ENCODE peak calls at places on chromosomes 6 and 20, in six cellular contexts. N is IMR-90, P is H1, Y is neuronal stem cell, J is mesendoderm, D is mesenchymal stem cell. W is an unnamed sample.

GRCh38 chr6:40822619-40823018 is 216.4 kb downstream of the UNC5CL start:
- DNase-seq in N (no peak), P (no peak), Y (no peak), J (no peak), D (peak; percentile 71), W (no peak)

GRCh38 chr20:10286356-10286755 is 67.7 kb downstream of the SNAP25 start:
- DNase-seq in N (no peak), P (no peak), Y (no peak), J (no peak), D (no peak), W (no peak)

GRCh38 chr20:62834967-62835730 is 18.3 kb downstream of the COL9A3 start:
- DNase-seq in N (no peak), P (no peak), Y (no peak), J (no peak), D (no peak), W (no peak)

GRCh38 chr20:57390604-57391438 is at the start of gene RBM38:
- DNase-seq in N (peak; percentile 49), P (peak; percentile 86), Y (peak; percentile 77), J (peak; percentile 87), D (peak; percentile 45), W (peak; percentile 60)

GRCh38 chr6:10951675-10952282 is 64.9 kb downstream of the SYCP2L start:
- DNase-seq in N (peak; percentile 94), P (no peak), Y (peak; percentile 26), J (peak; percentile 54), D (peak; percentile 93), W (peak; percentile 75)

GRCh38 chr20:2114990-2115681 is 13.5 kb downstream of the STK35 start:
- DNase-seq in N (peak; percentile 72), P (no peak), Y (no peak), J (no peak), D (peak; percentile 74), W (no peak)

GRCh38 chr6:31945507-31946369 is at the start of gene CFB:
- DNase-seq in N (peak; percentile 86), P (no peak), Y (no peak), J (peak; percentile 13), D (peak; percentile 66), W (peak; percentile 89)

GRCh38 chr6:16684195-16684689 is 77.0 kb downstream of the ATXN1 start:
- DNase-seq in N (no peak), P (no peak), Y (no peak), J (no peak), D (peak; percentile 54), W (peak; percentile 25)

GRCh38 chr6:1708141-1708540 is 98.4 kb downstream of the FOXC1 start:
- DNase-seq in N (no peak), P (no peak), Y (no peak), J (no peak), D (no peak), W (no peak)

GRCh38 chr6:42251911-42252637 is 34.4 kb upstream of the MRPS10 start:
- DNase-seq in N (no peak), P (no peak), Y (no peak), J (no peak), D (peak; percentile 33), W (no peak)

GRCh38 chr6:108222504-108222903 is 38.3 kb downstream of the SNX3 start:
- DNase-seq in N (peak; percentile 43), P (no peak), Y (no peak), J (peak; percentile 8), D (peak; percentile 19), W (no peak)

DNA sequence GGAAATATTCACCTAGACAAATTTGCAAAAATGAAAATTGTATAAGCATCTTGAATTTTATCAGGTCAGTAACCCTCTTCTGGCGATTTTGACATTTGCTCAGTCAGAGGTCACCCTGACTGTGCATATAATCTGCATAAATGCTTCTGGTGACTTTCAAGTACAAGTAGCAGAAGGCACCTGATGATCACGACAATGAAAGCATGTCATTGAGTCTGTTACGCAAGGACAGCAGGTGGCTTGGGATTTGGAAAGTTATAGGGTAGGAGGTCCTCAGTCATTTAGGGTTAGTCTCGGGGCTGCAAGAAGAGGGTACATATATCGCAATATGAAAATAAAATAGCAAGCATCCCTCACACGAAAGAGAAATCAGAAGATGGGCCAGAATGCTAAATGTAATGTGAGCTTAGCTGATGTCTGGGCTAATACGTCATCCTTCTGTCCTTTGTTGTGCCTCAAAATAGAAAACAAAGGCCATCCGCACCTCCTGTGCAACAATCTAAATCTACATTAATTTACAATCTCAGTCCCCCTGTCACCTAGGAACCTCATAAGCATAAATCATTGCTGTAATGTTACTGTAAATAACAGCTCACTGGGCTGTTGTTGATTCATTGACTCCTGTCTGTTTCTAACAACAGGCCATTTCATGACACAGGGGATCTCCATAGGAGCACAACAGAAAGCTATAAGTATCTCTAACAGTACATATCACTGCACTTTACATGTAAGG is 155.2 kb upstream of the RSPO3 start:
- DNase-seq in N (no peak), P (no peak), Y (no peak), J (peak; percentile 26), D (no peak), W (no peak)
- H2AK5ac ChIP-seq in N (no peak overlapping the region), P (no peak overlapping the region), Y (no peak overlapping the region), J (no peak overlapping the region), D (no peak overlapping the region), W (no peak overlapping the region)

GRCh38 chr20:25477156-25477882 is 69.8 kb downstream of the GINS1 start:
- DNase-seq in N (no peak), P (no peak), Y (no peak), J (no peak), D (no peak), W (no peak)
- H3K36me3 ChIP-seq in N (peaks cover 46% of the 10 kb centered on the region), P (peaks cover 11% of the 10 kb centered on the region), Y (peaks cover 93% of the 10 kb centered on the region), J (peaks cover 7% of the 10 kb centered on the region), D (peaks cover 48% of the 10 kb centered on the region), W (peaks cover 65% of the 10 kb centered on the region)

DNA sequence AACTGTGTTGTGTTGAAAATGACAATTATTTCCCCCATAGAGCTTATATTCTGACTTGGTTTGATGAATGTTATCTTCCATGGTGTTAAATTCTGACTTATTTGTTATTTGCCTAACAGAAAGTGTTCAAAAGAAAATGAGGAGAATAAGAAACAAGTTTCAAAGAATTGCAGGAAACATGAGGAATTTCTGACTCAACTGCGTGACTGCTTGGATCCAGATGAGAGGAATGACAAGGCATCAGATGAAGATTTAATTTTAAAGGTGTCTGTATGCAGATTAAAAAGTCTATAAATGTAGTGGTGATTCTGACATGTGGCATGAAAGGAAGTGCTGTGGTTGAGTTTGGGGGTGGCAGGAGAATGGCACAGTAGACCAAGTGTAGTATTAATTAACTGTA is 50.6 kb downstream of the CCDC170 start:
- DNase-seq in N (no peak), P (no peak), Y (no peak), J (no peak), D (no peak), W (peak; percentile 67)
- H2BK5ac ChIP-seq in N (no peak overlapping the region), P (no peak overlapping the region), Y (no peak overlapping the region), J (no peak overlapping the region), D (no peak overlapping the region), W (no peak overlapping the region)

GRCh38 chr6:145099713-145100112 is 635.6 kb downstream of the EPM2A start:
- DNase-seq in N (no peak), P (no peak), Y (no peak), J (no peak), D (no peak), W (no peak)
- H2AK5ac ChIP-seq in N (no peak overlapping the region), P (no peak overlapping the region), Y (no peak overlapping the region), J (no peak overlapping the region), D (no peak overlapping the region), W (no peak overlapping the region)

DNA sequence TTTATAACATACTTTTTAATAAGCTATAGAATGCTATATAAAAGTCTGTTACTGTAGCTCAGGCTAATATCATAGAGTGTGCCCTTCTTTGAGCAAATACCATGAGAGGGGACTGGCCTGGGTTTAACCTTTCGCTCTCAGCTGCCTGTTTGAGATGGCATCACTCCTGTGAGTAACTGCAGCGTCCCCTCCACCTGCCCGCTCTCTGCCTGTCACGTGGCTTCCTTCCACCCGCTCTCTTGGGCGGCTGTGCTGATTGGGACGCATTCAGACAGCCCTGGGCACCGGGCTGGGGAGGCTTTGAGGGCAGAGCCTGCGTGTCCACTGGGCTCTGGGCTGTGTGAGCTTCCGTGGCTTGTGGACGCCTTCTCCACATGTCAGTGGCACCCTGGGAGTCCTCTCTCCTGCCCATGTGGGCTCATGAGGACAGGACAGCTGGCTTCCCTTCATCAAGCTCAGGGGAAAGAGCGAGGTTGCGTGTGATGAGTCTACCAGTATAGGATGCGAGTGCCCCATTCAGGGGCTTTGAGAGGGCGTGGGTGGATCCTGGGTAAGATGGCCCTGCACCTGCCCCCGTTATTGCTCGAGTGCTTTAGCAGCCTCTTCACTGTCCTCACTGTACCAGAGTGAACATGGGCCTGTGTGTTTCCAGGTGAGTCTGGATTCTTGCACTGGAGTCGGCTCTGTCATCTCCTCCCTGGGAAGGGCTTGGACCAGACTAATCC is 10.7 kb upstream of the C20orf204 start:
- DNase-seq in N (no peak), P (no peak), Y (no peak), J (no peak), D (no peak), W (no peak)
- H3K36me3 ChIP-seq in N (peaks cover 73% of the 10 kb centered on the region), P (peaks cover 45% of the 10 kb centered on the region), Y (peaks cover 96% of the 10 kb centered on the region), J (peaks cover 20% of the 10 kb centered on the region), D (peaks cover 93% of the 10 kb centered on the region), W (peaks cover 73% of the 10 kb centered on the region)

GRCh38 chr6:27146706-27147507 is 100.6 kb upstream of the PRSS16 start:
- DNase-seq in N (peak; percentile 100), P (peak; percentile 93), Y (peak; percentile 97), J (peak; percentile 100), D (peak; percentile 100), W (peak; percentile 93)
- H2BK5ac ChIP-seq in N (peak overlapping the region; percentile 94), P (peak overlapping the region; percentile 97), Y (peak overlapping the region; percentile 97), J (peak overlapping the region; percentile 86), D (peak overlapping the region; percentile 66), W (peak overlapping the region; percentile 42)

GRCh38 chr6:5893295-5893694 is 113.4 kb downstream of the NRN1 start:
- DNase-seq in N (no peak), P (no peak), Y (no peak), J (no peak), D (no peak), W (no peak)
- H2AK5ac ChIP-seq in N (no peak overlapping the region), P (peak overlapping the region; percentile 46), Y (no peak overlapping the region), J (no peak overlapping the region), D (no peak overlapping the region), W (no peak overlapping the region)

GRCh38 chr20:32354592-32355416 is 3.3 kb upstream of the ASXL1 start:
- DNase-seq in N (peak; percentile 76), P (no peak), Y (no peak), J (no peak), D (peak; percentile 91), W (peak; percentile 76)
- H3K36me3 ChIP-seq in N (no peaks in the 10 kb centered on the region), P (no peaks in the 10 kb centered on the region), Y (no peaks in the 10 kb centered on the region), J (no peaks in the 10 kb centered on the region), D (peaks cover 8% of the 10 kb centered on the region), W (no peaks in the 10 kb centered on the region)

W was measured in trophoblast cell.